ENCODE peak calls at places on chromosomes 13 and 19, in four cellular contexts. R, Y, S and T are unnamed samples.

GRCh38 chr13:37175996-37176395 is 70.5 kb upstream of the CSNK1A1L start:
- DNase-seq in R (peak), Y (peak), S (no peak), T (no peak)

GRCh38 chr13:37617162-37617561 is 18.6 kb upstream of the POSTN start:
- DNase-seq in R (peak), Y (peak), S (no peak), T (no peak)

GRCh38 chr13:67148219-67148583 is 81.9 kb downstream of the PCDH9 start:
- DNase-seq in R (peak), Y (peak), S (no peak), T (no peak)

GRCh38 chr19:32041681-32042292 is 303.6 kb upstream of the ZNF507 start:
- DNase-seq in Y (peak), R (peak), S (peak), T (peak)

GRCh38 chr13:25584975-25585374 is 213.2 kb downstream of the ATP8A2 start:
- DNase-seq in S (no peak), R (no peak), Y (no peak), T (no peak)

GRCh38 chr19:7280940-7281666 is 13.1 kb downstream of the INSR start:
- DNase-seq in R (no peak), Y (no peak), S (no peak), T (no peak)

GRCh38 chr19:55209430-55210119 is at the start of gene PTPRH:
- DNase-seq in Y (no peak), S (no peak), R (no peak), T (no peak)

GRCh38 chr19:44539991-44540390 is 10.5 kb upstream of the CEACAM20 start:
- DNase-seq in R (no peak), Y (no peak), S (no peak), T (no peak)

GRCh38 chr13:35500071-35500595 is 23.6 kb upstream of the MAB21L1 start:
- DNase-seq in S (no peak), R (no peak), Y (no peak), T (no peak)

GRCh38 chr13:73938375-73939070 is 195.7 kb downstream of the KLF12 start:
- DNase-seq in Y (peak), S (no peak), R (peak), T (no peak)

GRCh38 chr19:46297700-46298476 is 1.0 kb downstream of the HIF3A start:
- DNase-seq in S (peak), Y (no peak), R (peak), T (no peak)

GRCh38 chr13:23510979-23511735 is 59.1 kb upstream of the TNFRSF19 start:
- DNase-seq in R (peak), Y (peak), S (no peak), T (no peak)

GRCh38 chr19:17026706-17027427 is at the start of gene CPAMD8:
- DNase-seq in Y (no peak), R (no peak), S (peak), T (peak)

GRCh38 chr13:100301418-100301817 is 212.5 kb downstream of the PCCA start:
- DNase-seq in R (peak), Y (no peak), S (no peak), T (no peak)

GRCh38 chr13:102620512-102620911 is 23.7 kb downstream of the TPP2 start:
- DNase-seq in R (no peak), S (no peak), Y (no peak), T (no peak)

GRCh38 chr19:47697863-47698609 is 15.2 kb upstream of the EHD2 start:
- DNase-seq in R (peak), Y (peak), S (peak), T (peak)

GRCh38 chr13:30373727-30374126 is 48.6 kb upstream of the UBE2L5 start:
- DNase-seq in S (no peak), Y (no peak), R (no peak), T (no peak)

GRCh38 chr19:31257025-31257424 is 92.2 kb downstream of the TSHZ3 start:
- DNase-seq in R (no peak), S (no peak), Y (no peak), T (no peak)

GRCh38 chr13:102586615-102587014 is 10.2 kb upstream of the TPP2 start:
- DNase-seq in Y (peak), R (no peak), S (no peak), T (no peak)

GRCh38 chr19:8654591-8655339 is 24.3 kb downstream of the NFILZ start:
- DNase-seq in R (peak), Y (peak), S (peak), T (peak)

GRCh38 chr19:56508282-56508778 is 675 bp downstream of the ZNF471 start:
- DNase-seq in S (no peak), R (no peak), Y (peak), T (no peak)

GRCh38 chr13:113399755-113400149 is 35.8 kb upstream of the GRTP1 start:
- DNase-seq in Y (no peak), R (no peak), S (no peak), T (no peak)

GRCh38 chr13:113849981-113850721 is 13.7 kb downstream of the GAS6 start:
- DNase-seq in S (no peak), R (no peak), Y (no peak), T (no peak)

GRCh38 chr19:43759515-43759914 is 4.8 kb upstream of the SMG9 start:
- DNase-seq in R (peak), S (no peak), Y (peak), T (no peak)

GRCh38 chr19:39558623-39559117 is 18.7 kb upstream of the EID2 start:
- DNase-seq in S (no peak), Y (no peak), R (no peak), T (no peak)

GRCh38 chr13:48446454-48446853 is 33.5 kb upstream of the LPAR6 start:
- DNase-seq in R (peak), Y (peak), S (no peak), T (no peak)

GRCh38 chr19:10454267-10454666 is 33.9 kb downstream of the PDE4A start:
- DNase-seq in S (no peak), R (peak), Y (no peak), T (peak)

GRCh38 chr19:3671680-3672574 is 28.3 kb downstream of the PIP5K1C start:
- DNase-seq in S (no peak), Y (no peak), R (peak), T (no peak)

GRCh38 chr13:113052971-113053370 is 52.6 kb upstream of the F7 start:
- DNase-seq in S (no peak), Y (no peak), R (no peak), T (no peak)

GRCh38 chr13:99986751-99987150 is 5.2 kb downstream of the ZIC2 start:
- DNase-seq in S (no peak), Y (no peak), R (no peak), T (no peak)

GRCh38 chr19:36060430-36060829 is 5.7 kb downstream of the WDR62 start:
- DNase-seq in Y (peak), R (peak), S (peak), T (no peak)

GRCh38 chr19:8684001-8684902 is 14.3 kb downstream of the ACTL9 start:
- DNase-seq in Y (no peak), S (no peak), R (no peak), T (no peak)

GRCh38 chr13:60990032-60990733 is 425.5 kb downstream of the PCDH20 start:
- DNase-seq in R (peak), S (no peak), Y (peak), T (no peak)
- TF ChIP-seq CTCF in R (no peak), S (no peak), Y (peak), T (no peak)

DNA sequence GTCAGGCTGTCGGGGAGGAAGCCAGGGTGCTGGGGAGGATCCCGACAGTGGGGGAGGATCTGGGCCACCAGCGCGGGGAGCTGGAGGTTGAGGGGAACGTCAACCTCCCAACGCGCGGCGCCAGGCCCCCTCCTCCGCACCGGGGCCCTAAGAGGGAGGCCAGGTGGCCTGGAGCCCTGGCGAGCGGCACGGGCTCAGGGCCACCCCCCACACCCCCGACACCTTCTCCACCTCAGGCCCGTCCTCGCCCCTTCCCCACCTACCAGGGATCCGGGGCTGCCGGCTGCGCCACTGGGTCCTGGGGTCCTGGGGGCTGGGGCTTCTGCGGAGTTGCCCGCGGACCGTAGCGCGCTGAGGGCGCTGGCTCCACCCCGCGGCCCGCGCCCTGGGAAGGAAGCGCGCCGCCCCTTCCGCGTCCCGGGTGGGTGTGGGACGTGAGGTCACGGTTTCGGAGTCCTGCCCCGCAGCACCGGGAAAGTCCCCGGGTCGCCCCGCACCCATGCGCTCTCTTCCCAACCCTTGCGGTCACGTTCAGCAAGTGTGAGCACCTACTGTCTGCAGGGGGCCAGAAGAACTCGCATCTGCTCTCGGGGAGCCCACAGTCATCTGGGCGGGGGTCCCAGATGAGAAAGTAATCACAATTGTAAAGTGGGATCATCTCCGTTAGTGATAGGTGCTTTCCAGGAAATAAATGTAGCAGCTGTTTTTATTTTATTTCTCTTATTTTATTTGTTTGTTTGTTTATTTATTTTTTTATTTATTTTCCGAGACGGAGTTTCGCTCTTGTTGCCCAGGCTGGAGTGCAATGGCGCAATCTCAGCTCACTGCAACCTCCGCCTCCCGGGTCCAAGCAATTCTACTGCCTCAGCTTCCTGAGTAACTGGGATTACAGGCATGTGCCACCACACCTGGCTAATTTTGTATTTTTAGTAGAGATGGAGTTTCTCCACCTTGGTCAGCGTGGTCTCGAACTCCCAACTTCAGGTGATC is at the start of gene TICAM1:
- DNase-seq in S (peak), R (peak), Y (peak), T (no peak)
- TF ChIP-seq CTCF in S (peak), R (peak), Y (peak), T (no peak)

GRCh38 chr13:26867451-26868067 is 107.0 kb upstream of the GPR12 start:
- DNase-seq in Y (peak), S (no peak), R (peak), T (peak)

GRCh38 chr13:26873174-26873698 is 112.7 kb upstream of the GPR12 start:
- DNase-seq in Y (no peak), R (no peak), S (no peak), T (no peak)

GRCh38 chr13:26878465-26878864 is 117.9 kb upstream of the GPR12 start:
- DNase-seq in Y (no peak), R (no peak), S (no peak), T (no peak)

GRCh38 chr13:26872444-26873173 is 112.0 kb upstream of the GPR12 start:
- DNase-seq in Y (peak), S (peak), R (peak), T (peak)
- TF ChIP-seq CTCF in Y (peak), S (peak), R (peak), T (peak)

GRCh38 chr19:40718774-40719391 is 2.0 kb downstream of the ITPKC start:
- DNase-seq in S (peak), Y (peak), R (peak), T (peak)

GRCh38 chr19:40716031-40716654 is 543 bp downstream of the COQ8B start:
- DNase-seq in R (peak), Y (peak), S (no peak), T (no peak)

GRCh38 chr19:40717880-40718773 is 1.2 kb downstream of the ITPKC start:
- DNase-seq in Y (peak), R (peak), S (no peak), T (no peak)

GRCh38 chr19:40716655-40717324 is at the start of the genes COQ8B and ITPKC:
- DNase-seq in Y (peak), R (peak), S (peak), T (peak)

DNA sequence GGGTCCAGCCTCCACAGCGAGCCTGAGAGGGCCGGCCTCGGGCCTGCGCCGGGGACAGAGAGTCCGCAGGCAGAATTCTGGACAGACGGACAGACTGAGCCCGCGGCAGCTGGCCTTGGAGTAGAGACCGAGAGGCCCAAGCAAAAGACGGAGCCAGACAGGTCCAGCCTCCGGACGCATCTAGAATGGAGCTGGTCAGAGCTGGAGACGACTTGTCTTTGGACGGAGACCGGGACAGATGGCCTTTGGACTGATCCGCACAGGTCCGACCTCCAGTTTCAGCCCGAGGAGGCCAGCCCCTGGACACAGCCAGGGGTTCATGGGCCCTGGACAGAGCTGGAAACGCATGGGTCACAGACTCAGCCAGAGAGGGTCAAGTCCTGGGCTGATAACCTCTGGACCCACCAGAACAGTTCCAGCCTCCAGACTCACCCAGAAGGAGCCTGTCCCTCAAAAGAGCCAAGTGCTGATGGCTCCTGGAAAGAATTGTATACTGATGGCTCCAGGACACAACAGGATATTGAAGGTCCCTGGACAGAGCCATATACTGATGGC is 490 bp downstream of the ITPKC start:
- DNase-seq in Y (no peak), R (no peak), S (no peak), T (no peak)
- TF ChIP-seq CTCF in Y (no peak), R (no peak), S (no peak), T (no peak)

GRCh38 chr19:13583753-13584152 is 77.5 kb upstream of the CACNA1A start:
- DNase-seq in Y (no peak), R (no peak), S (no peak), T (no peak)

GRCh38 chr19:13576726-13577125 is 70.4 kb upstream of the CACNA1A start:
- DNase-seq in S (no peak), R (no peak), Y (no peak), T (no peak)

GRCh38 chr19:13574933-13575332 is 68.7 kb upstream of the CACNA1A start:
- DNase-seq in R (peak), Y (no peak), S (no peak), T (no peak)

GRCh38 chr19:13583114-13583513 is 76.8 kb upstream of the CACNA1A start:
- DNase-seq in Y (no peak), R (no peak), S (no peak), T (no peak)

GRCh38 chr19:13579388-13580060 is 73.2 kb upstream of the CACNA1A start:
- DNase-seq in S (no peak), R (peak), Y (no peak), T (no peak)
- TF ChIP-seq CTCF in S (no peak), R (peak), Y (no peak), T (no peak)

GRCh38 chr19:623175-623916 is 10.0 kb downstream of the POLRMT start:
- DNase-seq in S (no peak), R (no peak), Y (no peak), T (no peak)
- TF ChIP-seq CTCF in S (no peak), R (no peak), Y (no peak), T (no peak)

GRCh38 chr13:51923983-51924539 is 62.3 kb downstream of the CCDC70 start:
- DNase-seq in Y (no peak), S (no peak), R (no peak), T (no peak)
- TF ChIP-seq CTCF in Y (peak), S (peak), R (peak), T (peak)

DNA sequence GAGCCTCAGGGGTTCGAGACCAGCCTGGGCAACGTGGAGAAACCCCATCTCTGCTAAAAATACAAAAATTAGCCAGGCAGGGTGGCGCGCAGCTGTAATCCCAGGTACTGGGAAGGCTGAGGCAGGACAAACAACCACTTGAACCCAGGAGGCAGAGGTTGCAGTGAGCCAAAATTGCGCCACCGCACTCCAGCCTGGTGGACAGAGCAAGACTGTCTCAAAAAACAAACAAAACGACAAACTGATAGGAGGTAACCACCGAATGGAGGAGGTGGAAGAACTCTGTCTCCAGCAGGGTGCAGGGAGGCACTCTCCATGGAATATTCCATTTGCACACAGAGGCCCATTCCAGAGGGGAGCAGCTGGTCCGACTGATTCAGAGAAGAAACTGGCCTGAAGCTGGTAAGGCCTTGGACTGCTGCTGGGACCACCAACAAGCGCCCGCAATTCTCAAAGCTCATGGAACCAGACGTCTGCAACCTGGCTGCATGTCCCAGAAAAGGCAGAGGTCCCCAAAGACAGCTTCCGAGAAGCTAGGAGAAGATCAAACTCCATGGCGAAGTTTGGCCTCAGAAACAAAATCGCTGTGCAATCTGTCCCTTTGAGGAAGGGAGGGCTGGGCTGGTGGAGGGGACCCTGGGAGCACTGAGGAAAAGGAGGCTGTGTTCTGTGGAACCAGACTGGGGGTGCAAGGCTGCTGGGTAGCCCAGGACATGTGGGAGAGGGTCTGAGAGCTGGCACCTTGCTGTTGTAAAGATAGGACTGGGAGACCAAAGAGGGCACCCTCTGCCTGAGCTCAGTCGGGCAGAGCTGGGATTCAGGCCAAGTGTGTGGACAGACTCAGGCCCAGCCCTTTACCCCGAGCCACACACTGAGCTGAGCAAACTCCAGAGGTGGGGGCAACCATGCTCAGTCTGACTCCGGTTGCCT is 35.2 kb downstream of the SLC25A42 start:
- DNase-seq in R (no peak), S (no peak), Y (no peak), T (no peak)
- TF ChIP-seq CTCF in R (no peak), S (no peak), Y (no peak), T (no peak)

DNA sequence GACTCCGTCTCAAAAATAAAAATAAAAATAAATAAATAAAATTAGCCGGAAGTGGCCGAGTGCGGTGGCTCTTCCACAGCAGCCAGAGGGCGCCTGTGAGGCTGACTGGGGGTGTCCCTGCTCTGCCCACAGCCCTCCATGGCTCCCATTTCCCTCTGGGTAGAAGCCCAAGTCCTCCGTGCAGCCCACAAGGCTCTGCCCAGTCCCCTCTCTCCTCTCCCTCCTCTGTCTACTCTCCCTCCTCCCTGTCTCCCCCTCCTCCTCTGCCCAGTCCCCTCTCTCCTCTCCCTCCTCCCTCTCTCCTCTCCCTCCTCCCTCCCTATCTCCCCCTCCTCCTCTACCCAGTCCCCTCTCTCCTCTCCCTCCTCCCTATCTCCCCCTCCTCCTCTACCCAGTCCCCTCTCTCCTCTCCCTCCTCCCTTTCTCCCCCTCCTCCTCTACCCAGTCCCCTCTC is 20.4 kb downstream of the MISP start:
- DNase-seq in R (peak), S (no peak), Y (peak), T (no peak)
- TF ChIP-seq CTCF in R (peak), S (peak), Y (peak), T (peak)